ENCODE peak calls at places on chromosomes 16 and 17, in six cellular contexts. One of them, this sample, is unnamed. For H3K4me1, the result is how much of the 10 kb centered on the place peaks cover.

GRCh38 chr17:57868007-57868774 is 18.3 kb upstream of the MRPS23 start:
- DNase-seq in K562: peak
- DNase-seq in tibial nerve: peak
- DNase-seq in thoracic aorta: peak
- DNase-seq in IMR-90: peak
- DNase-seq in Peyer's patch: peak
- DNase-seq in this sample: no peak

GRCh38 chr16:85354623-85355514 is 242.6 kb upstream of the CIBAR2 start:
- DNase-seq in thoracic aorta: no peak
- DNase-seq in tibial nerve: no peak
- DNase-seq in IMR-90: peak
- DNase-seq in K562: peak
- DNase-seq in Peyer's patch: no peak
- DNase-seq in this sample: no peak

GRCh38 chr17:13728751-13729150 is 127.0 kb upstream of the HS3ST3A1 start:
- DNase-seq in tibial nerve: no peak
- DNase-seq in Peyer's patch: no peak
- DNase-seq in K562: no peak
- DNase-seq in thoracic aorta: no peak
- DNase-seq in IMR-90: peak
- DNase-seq in this sample: no peak

GRCh38 chr16:66872524-66872923 is 7.8 kb upstream of the PDP2 start:
- DNase-seq in Peyer's patch: no peak
- DNase-seq in thoracic aorta: no peak
- DNase-seq in IMR-90: no peak
- DNase-seq in tibial nerve: no peak
- DNase-seq in K562: no peak
- DNase-seq in this sample: no peak

GRCh38 chr17:5555254-5555653 is 29.1 kb downstream of the NLRP1 start:
- DNase-seq in IMR-90: peak
- DNase-seq in K562: no peak
- DNase-seq in thoracic aorta: no peak
- DNase-seq in tibial nerve: no peak
- DNase-seq in Peyer's patch: no peak
- DNase-seq in this sample: no peak

GRCh38 chr17:65901394-65901793 is 290.5 kb downstream of the CEP112 start:
- DNase-seq in thoracic aorta: no peak
- DNase-seq in IMR-90: no peak
- DNase-seq in tibial nerve: no peak
- DNase-seq in K562: no peak
- DNase-seq in Peyer's patch: no peak
- DNase-seq in this sample: no peak

GRCh38 chr17:78355045-78355641 is 4.7 kb downstream of the SOCS3 start:
- DNase-seq in tibial nerve: no peak
- DNase-seq in Peyer's patch: no peak
- DNase-seq in thoracic aorta: no peak
- DNase-seq in IMR-90: no peak
- DNase-seq in K562: no peak
- DNase-seq in this sample: no peak

GRCh38 chr16:29852654-29853053 is 10.4 kb downstream of the CDIPT start:
- DNase-seq in tibial nerve: no peak
- DNase-seq in Peyer's patch: no peak
- DNase-seq in K562: no peak
- DNase-seq in IMR-90: peak
- DNase-seq in thoracic aorta: no peak
- DNase-seq in this sample: no peak

GRCh38 chr17:62662855-62663254 is 35.4 kb downstream of the MRC2 start:
- DNase-seq in K562: no peak
- DNase-seq in IMR-90: no peak
- DNase-seq in Peyer's patch: no peak
- DNase-seq in thoracic aorta: no peak
- DNase-seq in tibial nerve: no peak
- DNase-seq in this sample: no peak

GRCh38 chr16:1492923-1493745 is at the start of gene TELO2:
- DNase-seq in tibial nerve: peak
- DNase-seq in thoracic aorta: no peak
- DNase-seq in IMR-90: peak
- DNase-seq in K562: peak
- DNase-seq in Peyer's patch: peak
- DNase-seq in this sample: no peak

GRCh38 chr17:1004769-1005295 is 7.9 kb downstream of the TIMM22 start:
- DNase-seq in thoracic aorta: no peak
- DNase-seq in IMR-90: no peak
- DNase-seq in K562: peak
- DNase-seq in tibial nerve: no peak
- DNase-seq in Peyer's patch: no peak
- DNase-seq in this sample: no peak

GRCh38 chr17:1007310-1008007 is 10.5 kb downstream of the TIMM22 start:
- DNase-seq in thoracic aorta: no peak
- DNase-seq in IMR-90: no peak
- DNase-seq in tibial nerve: no peak
- DNase-seq in K562: no peak
- DNase-seq in Peyer's patch: no peak
- DNase-seq in this sample: no peak

GRCh38 chr17:1003972-1004768 is 7.2 kb downstream of the TIMM22 start:
- DNase-seq in Peyer's patch: no peak
- DNase-seq in IMR-90: no peak
- DNase-seq in thoracic aorta: no peak
- DNase-seq in tibial nerve: no peak
- DNase-seq in K562: no peak
- DNase-seq in this sample: no peak

GRCh38 chr17:1005361-1005946 is 8.5 kb downstream of the TIMM22 start:
- DNase-seq in Peyer's patch: no peak
- DNase-seq in tibial nerve: no peak
- DNase-seq in K562: no peak
- DNase-seq in IMR-90: peak
- DNase-seq in thoracic aorta: no peak
- DNase-seq in this sample: no peak

GRCh38 chr17:1006054-1006453 is 9.1 kb downstream of the TIMM22 start:
- DNase-seq in tibial nerve: no peak
- DNase-seq in Peyer's patch: no peak
- DNase-seq in thoracic aorta: no peak
- DNase-seq in IMR-90: no peak
- DNase-seq in K562: no peak
- DNase-seq in this sample: no peak
- H3K4me1 ChIP-seq in tibial nerve: under half
- H3K4me1 ChIP-seq in Peyer's patch: under half
- H3K4me1 ChIP-seq in thoracic aorta: half or more
- H3K4me1 ChIP-seq in IMR-90: under half
- H3K4me1 ChIP-seq in K562: under half
- H3K4me1 ChIP-seq in this sample: half or more

GRCh38 chr17:40348136-40348504 is 16.4 kb downstream of the GJD3 start:
- DNase-seq in K562: no peak
- DNase-seq in IMR-90: no peak
- DNase-seq in thoracic aorta: no peak
- DNase-seq in tibial nerve: no peak
- DNase-seq in Peyer's patch: no peak
- DNase-seq in this sample: no peak

GRCh38 chr17:40346768-40347154 is 17.8 kb downstream of the GJD3 start:
- DNase-seq in Peyer's patch: no peak
- DNase-seq in K562: no peak
- DNase-seq in tibial nerve: no peak
- DNase-seq in thoracic aorta: no peak
- DNase-seq in IMR-90: no peak
- DNase-seq in this sample: no peak

GRCh38 chr17:40346061-40346767 is 18.3 kb downstream of the GJD3 start:
- DNase-seq in Peyer's patch: no peak
- DNase-seq in K562: no peak
- DNase-seq in thoracic aorta: no peak
- DNase-seq in IMR-90: no peak
- DNase-seq in tibial nerve: no peak
- DNase-seq in this sample: no peak

GRCh38 chr17:40348562-40349476 is 15.7 kb downstream of the GJD3 start:
- DNase-seq in tibial nerve: no peak
- DNase-seq in K562: no peak
- DNase-seq in thoracic aorta: no peak
- DNase-seq in IMR-90: no peak
- DNase-seq in Peyer's patch: no peak
- DNase-seq in this sample: no peak

GRCh38 chr17:40347319-40348135 is 17.0 kb downstream of the GJD3 start:
- DNase-seq in K562: no peak
- DNase-seq in Peyer's patch: no peak
- DNase-seq in thoracic aorta: no peak
- DNase-seq in IMR-90: no peak
- DNase-seq in tibial nerve: no peak
- DNase-seq in this sample: no peak
- TF ChIP-seq CTCF in K562: no peak
- TF ChIP-seq CTCF in Peyer's patch: no peak
- TF ChIP-seq CTCF in thoracic aorta: no peak
- TF ChIP-seq CTCF in IMR-90: no peak
- TF ChIP-seq CTCF in tibial nerve: no peak
- TF ChIP-seq CTCF in this sample: no peak

GRCh38 chr16:87585452-87586200 is 16.7 kb upstream of the JPH3 start:
- DNase-seq in tibial nerve: no peak
- DNase-seq in IMR-90: no peak
- DNase-seq in Peyer's patch: no peak
- DNase-seq in K562: no peak
- DNase-seq in thoracic aorta: no peak
- DNase-seq in this sample: no peak
- H3K4me3 ChIP-seq in tibial nerve: no peak
- H3K4me3 ChIP-seq in IMR-90: no peak
- H3K4me3 ChIP-seq in Peyer's patch: no peak
- H3K4me3 ChIP-seq in K562: no peak
- H3K4me3 ChIP-seq in thoracic aorta: no peak
- H3K4me3 ChIP-seq in this sample: no peak

GRCh38 chr17:28396635-28397239 is 9.3 kb downstream of the SLC46A1 start:
- DNase-seq in thoracic aorta: no peak
- DNase-seq in tibial nerve: no peak
- DNase-seq in Peyer's patch: no peak
- DNase-seq in K562: no peak
- DNase-seq in IMR-90: no peak
- DNase-seq in this sample: no peak

GRCh38 chr17:28397275-28397674 is 8.7 kb downstream of the SLC46A1 start:
- DNase-seq in IMR-90: no peak
- DNase-seq in Peyer's patch: no peak
- DNase-seq in tibial nerve: no peak
- DNase-seq in thoracic aorta: no peak
- DNase-seq in K562: no peak
- DNase-seq in this sample: no peak

GRCh38 chr17:28395426-28395825 is 10.6 kb downstream of the SLC46A1 start:
- DNase-seq in K562: no peak
- DNase-seq in IMR-90: no peak
- DNase-seq in Peyer's patch: no peak
- DNase-seq in tibial nerve: no peak
- DNase-seq in thoracic aorta: no peak
- DNase-seq in this sample: no peak

GRCh38 chr17:28394717-28395116 is 11.3 kb downstream of the SLC46A1 start:
- DNase-seq in thoracic aorta: no peak
- DNase-seq in K562: no peak
- DNase-seq in tibial nerve: no peak
- DNase-seq in IMR-90: peak
- DNase-seq in Peyer's patch: no peak
- DNase-seq in this sample: no peak

GRCh38 chr17:28395968-28396367 is 10.0 kb downstream of the SLC46A1 start:
- DNase-seq in tibial nerve: no peak
- DNase-seq in IMR-90: no peak
- DNase-seq in thoracic aorta: no peak
- DNase-seq in Peyer's patch: no peak
- DNase-seq in K562: no peak
- DNase-seq in this sample: no peak
- H3K4me1 ChIP-seq in tibial nerve: under half
- H3K4me1 ChIP-seq in IMR-90: under half
- H3K4me1 ChIP-seq in thoracic aorta: under half
- H3K4me1 ChIP-seq in Peyer's patch: under half
- H3K4me1 ChIP-seq in K562: under half
- H3K4me1 ChIP-seq in this sample: under half